ENCODE peak calls at places on chromosomes 3 and 15, in eight cellular contexts. G is astrocyte of the spinal cord; O is fibroblast of the aortic adventitia; I is effector memory CD8-positive, alpha-beta T cell; J is foreskin melanocyte; Z is CD4-positive, alpha-beta memory T cell; B is GM13976; E is ascending aorta. N is an unnamed sample.

GRCh38 chr3:111726788-111727305 is 131.7 kb upstream of the ZBED2 start:
- DNase-seq in G (no peak), O (no peak), I (no peak), J (no peak), Z (no peak), B (no peak), E (no peak), N (no peak)

GRCh38 chr15:56956538-56956937 is 38.1 kb downstream of the TCF12 start:
- DNase-seq in G (no peak), O (no peak), I (no peak), J (no peak), Z (no peak), B (no peak), E (no peak), N (no peak)

GRCh38 chr15:63396546-63396939 is 14.9 kb upstream of the CA12 start:
- DNase-seq in G (no peak), O (no peak), I (no peak), J (no peak), Z (no peak), B (no peak), E (no peak), N (no peak)

GRCh38 chr15:61243984-61244593 is 15.0 kb upstream of the RORA start:
- DNase-seq in G (no peak), O (no peak), I (no peak), J (no peak), Z (no peak), B (no peak), E (no peak), N (no peak)

GRCh38 chr3:188323067-188323842 is 169.3 kb downstream of the LPP start:
- DNase-seq in G (no peak), O (no peak), I (peak), J (no peak), Z (peak), B (no peak), E (no peak), N (no peak)

GRCh38 chr15:92623435-92623834 is 32.1 kb downstream of the FAM174B start:
- DNase-seq in G (no peak), O (no peak), I (no peak), J (no peak), Z (no peak), B (no peak), E (no peak), N (no peak)

GRCh38 chr3:22450785-22451400 is 699.9 kb upstream of the ZNF385D start:
- DNase-seq in G (peak), O (peak), I (no peak), J (no peak), Z (no peak), B (no peak), E (no peak), N (no peak)

GRCh38 chr15:40016224-40016865 is 22.6 kb downstream of the SRP14 start:
- DNase-seq in G (peak), O (peak), I (no peak), J (no peak), Z (no peak), B (no peak), E (no peak), N (no peak)

GRCh38 chr3:156814295-156814694 is 11.9 kb upstream of the LEKR1 start:
- DNase-seq in G (no peak), O (no peak), I (no peak), J (no peak), Z (no peak), B (no peak), E (no peak), N (no peak)

GRCh38 chr3:55203006-55203405 is 275.1 kb upstream of the LRTM1 start:
- DNase-seq in G (peak), O (peak), I (no peak), J (no peak), Z (no peak), B (no peak), E (no peak), N (no peak)

GRCh38 chr3:13173186-13173585 is 100.0 kb upstream of the IQSEC1 start:
- DNase-seq in G (no peak), O (no peak), I (no peak), J (no peak), Z (no peak), B (no peak), E (no peak), N (no peak)

GRCh38 chr3:141441381-141442365 is 45.2 kb upstream of the RASA2 start:
- DNase-seq in G (peak), O (peak), I (peak), J (no peak), Z (peak), B (peak), E (no peak), N (no peak)

GRCh38 chr3:8778475-8778874 is 9.1 kb upstream of the OXTR start:
- DNase-seq in G (no peak), O (no peak), I (no peak), J (no peak), Z (no peak), B (no peak), E (no peak), N (no peak)

GRCh38 chr3:158160958-158161357 is 51.1 kb downstream of the RSRC1 start:
- DNase-seq in G (peak), O (peak), I (no peak), J (peak), Z (no peak), B (no peak), E (no peak), N (no peak)

GRCh38 chr15:97963779-97964178 is 3.3 kb downstream of the ARRDC4 start:
- DNase-seq in G (no peak), O (no peak), I (no peak), J (no peak), Z (no peak), B (no peak), E (no peak), N (no peak)

GRCh38 chr3:130948929-130949328 is 55.0 kb downstream of the ATP2C1 start:
- DNase-seq in G (no peak), O (no peak), I (no peak), J (no peak), Z (no peak), B (no peak), E (no peak), N (no peak)

GRCh38 chr3:56119575-56120349 is 348.5 kb downstream of the ERC2 start:
- DNase-seq in G (peak), O (peak), I (no peak), J (no peak), Z (no peak), B (no peak), E (no peak), N (no peak)

GRCh38 chr15:56798639-56799038 is 65.3 kb upstream of the ZNF280D start:
- DNase-seq in G (no peak), O (no peak), I (no peak), J (no peak), Z (no peak), B (no peak), E (no peak), N (no peak)

GRCh38 chr3:70855139-70855538 is 542.7 kb upstream of the MDFIC2 start:
- DNase-seq in G (no peak), O (peak), I (no peak), J (no peak), Z (no peak), B (no peak), E (no peak), N (no peak)

GRCh38 chr3:191973820-191974219 is 512.9 kb downstream of the PYDC2 start:
- DNase-seq in G (no peak), O (no peak), I (no peak), J (no peak), Z (no peak), B (no peak), E (no peak), N (no peak)

GRCh38 chr15:78620021-78620838 is 566 bp downstream of the CHRNA3 start:
- DNase-seq in G (no peak), O (no peak), I (no peak), J (peak), Z (no peak), B (peak), E (no peak), N (no peak)

GRCh38 chr3:66442254-66443249 is 58.3 kb downstream of the LRIG1 start:
- DNase-seq in G (peak), O (peak), I (no peak), J (no peak), Z (no peak), B (no peak), E (no peak), N (no peak)

GRCh38 chr3:127490271-127491023 is 100.1 kb downstream of the TPRA1 start:
- DNase-seq in G (no peak), O (no peak), I (no peak), J (no peak), Z (no peak), B (no peak), E (no peak), N (no peak)

GRCh38 chr15:70274255-70274654 is 176.5 kb upstream of the TLE3 start:
- DNase-seq in G (no peak), O (no peak), I (no peak), J (no peak), Z (no peak), B (no peak), E (no peak), N (no peak)

GRCh38 chr3:193029800-193030199 is 112.1 kb upstream of the MB21D2 start:
- DNase-seq in G (peak), O (no peak), I (no peak), J (no peak), Z (no peak), B (no peak), E (no peak), N (no peak)

GRCh38 chr3:120824613-120825012 is 82.1 kb downstream of the GTF2E1 start:
- DNase-seq in G (no peak), O (no peak), I (no peak), J (no peak), Z (no peak), B (no peak), E (no peak), N (no peak)

GRCh38 chr3:112818289-112818688 is 28.4 kb downstream of the CD200R1L start:
- DNase-seq in G (no peak), O (peak), I (no peak), J (no peak), Z (no peak), B (no peak), E (no peak), N (no peak)

GRCh38 chr3:126342211-126342610 is 15.0 kb downstream of the KLF15 start:
- DNase-seq in G (no peak), O (no peak), I (no peak), J (no peak), Z (no peak), B (no peak), E (no peak), N (no peak)

GRCh38 chr3:197882580-197882979 is 67.4 kb upstream of the RPL35A start:
- DNase-seq in G (no peak), O (no peak), I (no peak), J (no peak), Z (no peak), B (no peak), E (no peak), N (no peak)

GRCh38 chr3:63467392-63467791 is 185.1 kb upstream of the SNTN start:
- DNase-seq in G (no peak), O (no peak), I (no peak), J (no peak), Z (no peak), B (no peak), E (no peak), N (no peak)

GRCh38 chr15:81235781-81236507 is 39.3 kb downstream of the IL16 start:
- DNase-seq in G (peak), O (peak), I (no peak), J (peak), Z (no peak), B (no peak), E (no peak), N (no peak)

GRCh38 chr3:157502916-157503620 is at the start of gene VEPH1:
- DNase-seq in G (peak), O (peak), I (no peak), J (no peak), Z (no peak), B (no peak), E (no peak), N (no peak)

GRCh38 chr3:32872487-32873382 is 54.9 kb downstream of the TRIM71 start:
- DNase-seq in G (peak), O (peak), I (no peak), J (no peak), Z (no peak), B (no peak), E (no peak), N (no peak)

N was measured in thoracic aorta.